ENCODE peak calls at places on chromosome 22, in seven cellular contexts. L, U, T, E, I, H and X are unnamed samples.
A peak's percentile ranks its signal among the peaks of the same experiment; 100 is the strongest.

GRCh38 chr22:45330548-45330947 is 20.8 kb downstream of the FAM118A start:
- DNase-seq in L (no peak), U (no peak), T (no peak), E (no peak), I (no peak), H (no peak), X (no peak)

GRCh38 chr22:40332319-40332781 is 13.9 kb upstream of the ADSL start:
- DNase-seq in L (no peak), U (no peak), T (peak; percentile 30), E (no peak), I (no peak), H (no peak), X (no peak)

GRCh38 chr22:33350391-33350955 is 292.3 kb upstream of the SYN3 start:
- DNase-seq in L (no peak), U (no peak), T (no peak), E (no peak), I (no peak), H (no peak), X (no peak)

GRCh38 chr22:28002181-28002700 is 83.2 kb upstream of the PITPNB start:
- DNase-seq in L (no peak), U (no peak), T (no peak), E (no peak), I (no peak), H (no peak), X (no peak)

GRCh38 chr22:38346506-38346905 is 29.3 kb upstream of the CSNK1E start:
- DNase-seq in L (no peak), U (no peak), T (no peak), E (no peak), I (no peak), H (no peak), X (no peak)

GRCh38 chr22:23523746-23524145 is 56.3 kb downstream of the IGLL1 start:
- DNase-seq in L (no peak), U (no peak), T (no peak), E (no peak), I (no peak), H (no peak), X (no peak)

GRCh38 chr22:27998511-27999410 is 79.7 kb upstream of the PITPNB start:
- DNase-seq in L (no peak), U (no peak), T (no peak), E (peak; percentile 21), I (no peak), H (no peak), X (no peak)

GRCh38 chr22:31968022-31968421 is 23.7 kb downstream of the YWHAH start:
- DNase-seq in L (no peak), U (no peak), T (no peak), E (no peak), I (no peak), H (no peak), X (no peak)

GRCh38 chr22:49979587-49980264 is 19.2 kb downstream of the PIM3 start:
- DNase-seq in L (no peak), U (no peak), T (no peak), E (peak; percentile 44), I (peak; percentile 29), H (peak; percentile 34), X (no peak)

GRCh38 chr22:19904881-19905618 is 36.5 kb upstream of the COMT start:
- DNase-seq in L (no peak), U (no peak), T (no peak), E (no peak), I (no peak), H (no peak), X (no peak)

GRCh38 chr22:27452245-27452644 is 349.3 kb downstream of the MN1 start:
- DNase-seq in L (no peak), U (no peak), T (no peak), E (no peak), I (no peak), H (no peak), X (no peak)

GRCh38 chr22:20244744-20245576 is 23.2 kb downstream of the RTN4R start:
- DNase-seq in L (no peak), U (no peak), T (peak; percentile 38), E (no peak), I (peak; percentile 85), H (no peak), X (peak; percentile 64)

GRCh38 chr22:24310969-24311368 is 40.3 kb downstream of the SPECC1L start:
- DNase-seq in L (no peak), U (no peak), T (no peak), E (no peak), I (no peak), H (no peak), X (no peak)

GRCh38 chr22:23396362-23397007 is 183.6 kb downstream of the IGLL1 start:
- DNase-seq in L (no peak), U (no peak), T (no peak), E (no peak), I (no peak), H (no peak), X (no peak)

GRCh38 chr22:49046546-49047305 is 780.9 kb downstream of the BRD1 start:
- DNase-seq in L (no peak), U (no peak), T (no peak), E (peak; percentile 50), I (peak; percentile 72), H (peak; percentile 83), X (peak; percentile 60)

GRCh38 chr22:40451230-40451629 is 80.8 kb downstream of the SGSM3 start:
- DNase-seq in L (no peak), U (no peak), T (peak; percentile 12), E (no peak), I (no peak), H (no peak), X (no peak)

GRCh38 chr22:39205344-39206021 is 39.3 kb downstream of the PDGFB start:
- DNase-seq in L (peak; percentile 78), U (no peak), T (peak; percentile 38), E (no peak), I (no peak), H (no peak), X (peak; percentile 56)

GRCh38 chr22:48902001-48902869 is 925.4 kb downstream of the BRD1 start:
- DNase-seq in L (no peak), U (no peak), T (no peak), E (no peak), I (no peak), H (no peak), X (no peak)

GRCh38 chr22:33539902-33540751 is 380.1 kb downstream of the LARGE1 start:
- DNase-seq in L (no peak), U (no peak), T (no peak), E (peak; percentile 60), I (no peak), H (no peak), X (no peak)

GRCh38 chr22:49930596-49931412 is 12.4 kb downstream of the CRELD2 start:
- DNase-seq in L (peak; percentile 69), U (no peak), T (peak; percentile 48), E (peak; percentile 72), I (peak; percentile 56), H (peak; percentile 70), X (peak; percentile 78)

GRCh38 chr22:40728731-40729189 is 49.5 kb downstream of the MCHR1 start:
- DNase-seq in L (peak; percentile 68), U (no peak), T (peak; percentile 62), E (no peak), I (no peak), H (no peak), X (no peak)

GRCh38 chr22:46611189-46611588 is 9.0 kb upstream of the GRAMD4 start:
- DNase-seq in L (no peak), U (no peak), T (no peak), E (no peak), I (no peak), H (no peak), X (no peak)

GRCh38 chr22:23496445-23496833 is 83.7 kb downstream of the IGLL1 start:
- DNase-seq in L (no peak), U (no peak), T (no peak), E (no peak), I (no peak), H (no peak), X (no peak)

GRCh38 chr22:46893281-46894020 is 131.0 kb downstream of the TBC1D22A start:
- DNase-seq in L (no peak), U (no peak), T (no peak), E (no peak), I (no peak), H (no peak), X (no peak)

GRCh38 chr22:33354928-33355327 is 296.7 kb upstream of the SYN3 start:
- DNase-seq in L (no peak), U (no peak), T (no peak), E (no peak), I (no peak), H (no peak), X (no peak)

GRCh38 chr22:43000441-43001175 is 14.3 kb downstream of the PACSIN2 start:
- DNase-seq in L (no peak), U (no peak), T (no peak), E (no peak), I (no peak), H (no peak), X (peak; percentile 52)

GRCh38 chr22:46593211-46593676 is 26.9 kb upstream of the GRAMD4 start:
- DNase-seq in L (no peak), U (no peak), T (no peak), E (peak; percentile 46), I (no peak), H (no peak), X (peak; percentile 66)

GRCh38 chr22:19664406-19664805 is 49.9 kb upstream of the SEPTIN5 start:
- DNase-seq in L (no peak), U (no peak), T (no peak), E (no peak), I (no peak), H (no peak), X (no peak)

GRCh38 chr22:49373801-49374226 is 453.9 kb downstream of the BRD1 start:
- DNase-seq in L (no peak), U (no peak), T (no peak), E (no peak), I (no peak), H (peak; percentile 2), X (no peak)

GRCh38 chr22:36546932-36547331 is 18.0 kb upstream of the EIF3D start:
- DNase-seq in L (peak; percentile 81), U (no peak), T (no peak), E (no peak), I (no peak), H (no peak), X (no peak)

GRCh38 chr22:45162531-45162930 is 1.2 kb upstream of the NUP50 start:
- DNase-seq in L (peak; percentile 26), U (no peak), T (no peak), E (no peak), I (no peak), H (no peak), X (no peak)

GRCh38 chr22:23801238-23801821 is 14.6 kb downstream of the SMARCB1 start:
- DNase-seq in L (no peak), U (no peak), T (no peak), E (no peak), I (no peak), H (no peak), X (no peak)

GRCh38 chr22:42772647-42773046 is 52.0 kb upstream of the A4GALT start:
- DNase-seq in L (no peak), U (no peak), T (no peak), E (no peak), I (no peak), H (no peak), X (no peak)